ENCODE peak calls at places on chromosomes 6 and 20, in six cellular contexts. One of them, this sample, is unnamed.

GRCh38 chr6:24357336-24358218 is at the start of gene DCDC2:
- DNase-seq in effector CD8-positive, alpha-beta T cell: peak
- DNase-seq in amygdala: no peak
- DNase-seq in GM03348: no peak
- DNase-seq in GM12892: no peak
- DNase-seq in dermis blood vessel endothelial cell: peak
- DNase-seq in this sample: no peak

GRCh38 chr20:48143435-48144081 is 358.3 kb upstream of the SULF2 start:
- DNase-seq in effector CD8-positive, alpha-beta T cell: no peak
- DNase-seq in amygdala: no peak
- DNase-seq in GM03348: no peak
- DNase-seq in GM12892: no peak
- DNase-seq in dermis blood vessel endothelial cell: no peak
- DNase-seq in this sample: no peak

GRCh38 chr6:35722121-35722761 is 14.6 kb upstream of the ARMC12 start:
- DNase-seq in effector CD8-positive, alpha-beta T cell: no peak
- DNase-seq in amygdala: no peak
- DNase-seq in GM03348: no peak
- DNase-seq in GM12892: no peak
- DNase-seq in dermis blood vessel endothelial cell: no peak
- DNase-seq in this sample: no peak

GRCh38 chr6:122068291-122068769 is 331.1 kb upstream of the HSF2 start:
- DNase-seq in effector CD8-positive, alpha-beta T cell: no peak
- DNase-seq in amygdala: no peak
- DNase-seq in GM03348: no peak
- DNase-seq in GM12892: no peak
- DNase-seq in dermis blood vessel endothelial cell: no peak
- DNase-seq in this sample: no peak

GRCh38 chr6:33297406-33297955 is 1.3 kb downstream of the RGL2 start:
- DNase-seq in effector CD8-positive, alpha-beta T cell: no peak
- DNase-seq in amygdala: no peak
- DNase-seq in GM03348: no peak
- DNase-seq in GM12892: peak
- DNase-seq in dermis blood vessel endothelial cell: peak
- DNase-seq in this sample: no peak

GRCh38 chr20:18395544-18395943 is 71.3 kb downstream of the DZANK1 start:
- DNase-seq in effector CD8-positive, alpha-beta T cell: no peak
- DNase-seq in amygdala: no peak
- DNase-seq in GM03348: no peak
- DNase-seq in GM12892: no peak
- DNase-seq in dermis blood vessel endothelial cell: no peak
- DNase-seq in this sample: no peak

GRCh38 chr20:59723108-59723500 is 118.8 kb downstream of the PHACTR3 start:
- DNase-seq in effector CD8-positive, alpha-beta T cell: no peak
- DNase-seq in amygdala: no peak
- DNase-seq in GM03348: no peak
- DNase-seq in GM12892: no peak
- DNase-seq in dermis blood vessel endothelial cell: no peak
- DNase-seq in this sample: no peak

GRCh38 chr6:100289285-100289684 is 175.4 kb downstream of the SIM1 start:
- DNase-seq in effector CD8-positive, alpha-beta T cell: no peak
- DNase-seq in amygdala: no peak
- DNase-seq in GM03348: no peak
- DNase-seq in GM12892: no peak
- DNase-seq in dermis blood vessel endothelial cell: no peak
- DNase-seq in this sample: no peak

GRCh38 chr6:66965227-66965626 is 1258.2 kb upstream of the EYS start:
- DNase-seq in effector CD8-positive, alpha-beta T cell: no peak
- DNase-seq in amygdala: no peak
- DNase-seq in GM03348: no peak
- DNase-seq in GM12892: no peak
- DNase-seq in dermis blood vessel endothelial cell: no peak
- DNase-seq in this sample: no peak